ENCODE peak calls at places on chromosomes 11 and 22, in eight cellular contexts. B is lower lobe of right lung; P is testis; E is transverse colon; Z is CD8-positive, alpha-beta T cell; C is upper lobe of right lung; W is CD4-positive, alpha-beta T cell; S is PC-3. X is an unnamed sample.

GRCh38 chr11:67277231-67277961 is 11.1 kb downstream of the GRK2 start:
- DNase-seq in Z (peak; percentile 92), E (peak; percentile 94), C (peak; percentile 95), P (peak; percentile 85), S (no peak), B (peak; percentile 97), W (peak; percentile 92), X (peak; percentile 92)

GRCh38 chr11:33564856-33565453 is 135.7 kb downstream of the C11orf91 start:
- DNase-seq in W (no peak), S (no peak), P (peak; percentile 26), Z (no peak), B (no peak), C (no peak), E (no peak), X (no peak)

GRCh38 chr11:29224739-29225384 is 792.0 kb downstream of the KCNA4 start:
- DNase-seq in C (no peak), S (no peak), B (no peak), E (no peak), P (no peak), Z (no peak), W (no peak), X (no peak)

GRCh38 chr11:69699213-69699612 is 4.6 kb downstream of the FGF19 start:
- DNase-seq in P (peak; percentile 72), B (no peak), C (peak; percentile 32), E (no peak), W (no peak), Z (no peak), S (no peak), X (no peak)

GRCh38 chr11:9285850-9286587 is 20.9 kb upstream of the DENND5A start:
- DNase-seq in W (no peak), B (no peak), Z (no peak), C (no peak), P (no peak), S (no peak), E (no peak), X (no peak)

GRCh38 chr11:2708757-2709281 is 9.0 kb upstream of the KCNQ1OT1 start:
- DNase-seq in W (no peak), S (no peak), E (no peak), B (no peak), P (no peak), Z (no peak), C (no peak), X (no peak)

GRCh38 chr11:12569499-12570040 is 104.7 kb upstream of the TEAD1 start:
- DNase-seq in B (no peak), S (no peak), E (no peak), W (no peak), P (no peak), C (no peak), Z (no peak), X (no peak)

GRCh38 chr22:29700949-29701927 is 18.6 kb upstream of the CABP7 start:
- DNase-seq in P (no peak), E (peak; percentile 24), S (peak; percentile 94), B (no peak), C (no peak), W (peak; percentile 5), Z (no peak), X (no peak)

GRCh38 chr22:25165785-25166184 is 33.9 kb upstream of the CRYBB3 start:
- DNase-seq in E (no peak), W (no peak), Z (no peak), B (no peak), S (no peak), P (no peak), C (no peak), X (no peak)

GRCh38 chr22:23220485-23221350 is 40.4 kb downstream of the BCR start:
- DNase-seq in P (no peak), S (no peak), B (peak; percentile 59), Z (no peak), C (peak; percentile 70), W (no peak), E (peak; percentile 41), X (no peak)

GRCh38 chr22:49011769-49012598 is 815.7 kb downstream of the BRD1 start:
- DNase-seq in B (peak; percentile 9), C (no peak), W (no peak), E (no peak), S (no peak), P (peak; percentile 14), Z (no peak), X (no peak)
- H3K9me3 ChIP-seq in B (no peaks in the 10 kb centered on the region), C (no peaks in the 10 kb centered on the region), W (no peaks in the 10 kb centered on the region), E (no peaks in the 10 kb centered on the region), S (no peaks in the 10 kb centered on the region), P (no peaks in the 10 kb centered on the region), Z (no peaks in the 10 kb centered on the region), X (no peaks in the 10 kb centered on the region)

DNA sequence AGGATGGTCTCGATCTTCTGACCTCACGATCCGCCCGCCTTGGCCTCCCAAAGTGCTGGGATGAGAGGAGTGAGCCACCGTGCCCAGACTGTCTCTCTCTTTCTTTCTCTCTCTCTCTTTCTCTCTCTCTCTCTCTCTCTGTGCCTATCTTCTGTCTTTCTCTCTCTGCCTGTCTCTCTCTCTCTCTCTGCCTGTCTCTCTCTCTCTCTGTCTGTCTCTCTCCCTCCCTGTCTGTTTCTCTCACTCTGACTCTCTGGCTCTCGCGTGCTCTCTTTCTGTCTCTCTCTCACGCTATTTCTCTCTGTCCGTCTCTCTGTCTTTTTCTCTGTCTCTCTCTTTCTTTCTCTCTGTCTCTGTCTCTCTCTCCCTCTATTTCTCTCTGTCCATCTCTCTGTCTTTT is 3911.2 kb upstream of the OR11H1 start:
- DNase-seq in P (no peak), C (no peak), E (no peak), B (no peak), W (no peak), Z (no peak), S (no peak), X (no peak)
- H3K9me3 ChIP-seq in P (no peaks in the 10 kb centered on the region), C (peaks cover 9% of the 10 kb centered on the region), E (peaks cover 60% of the 10 kb centered on the region), B (peaks cover 37% of the 10 kb centered on the region), W (peaks cover 21% of the 10 kb centered on the region), Z (no peaks in the 10 kb centered on the region), S (no peaks in the 10 kb centered on the region), X (peaks cover 6% of the 10 kb centered on the region)

GRCh38 chr22:48278620-48279464 is 1516.4 kb downstream of the TBC1D22A start:
- DNase-seq in C (no peak), E (no peak), P (no peak), B (no peak), W (no peak), Z (no peak), S (no peak), X (no peak)

GRCh38 chr22:48276933-48277867 is 1514.8 kb downstream of the TBC1D22A start:
- DNase-seq in B (no peak), S (no peak), Z (no peak), C (no peak), P (no peak), W (no peak), E (peak; percentile 34), X (no peak)

GRCh38 chr22:48277868-48278581 is 1515.6 kb downstream of the TBC1D22A start:
- DNase-seq in Z (no peak), E (no peak), W (no peak), P (no peak), S (no peak), C (no peak), B (no peak), X (no peak)

GRCh38 chr22:48282804-48283203 is 1520.4 kb downstream of the TBC1D22A start:
- DNase-seq in B (no peak), E (no peak), C (no peak), S (no peak), W (no peak), Z (no peak), P (no peak), X (no peak)

DNA sequence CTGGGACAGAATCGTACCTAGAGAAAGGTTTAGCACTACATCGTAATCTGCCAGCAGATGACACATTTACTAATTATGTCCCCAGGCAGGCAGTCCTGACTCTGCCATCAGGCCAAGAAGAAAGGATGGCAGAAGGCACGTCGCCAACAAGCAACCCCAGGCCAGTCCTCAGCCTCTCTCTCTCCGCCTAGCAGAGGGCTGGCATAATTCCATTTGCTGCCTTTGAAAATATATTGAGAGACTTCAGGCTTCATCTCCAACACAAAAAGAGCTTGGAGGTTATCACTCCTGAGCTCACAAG is 1517.0 kb downstream of the TBC1D22A start:
- DNase-seq in Z (no peak), P (no peak), C (no peak), E (no peak), W (no peak), S (no peak), B (no peak), X (no peak)
- H3K9me3 ChIP-seq in Z (no peaks in the 10 kb centered on the region), P (no peaks in the 10 kb centered on the region), C (no peaks in the 10 kb centered on the region), E (no peaks in the 10 kb centered on the region), W (no peaks in the 10 kb centered on the region), S (no peaks in the 10 kb centered on the region), B (no peaks in the 10 kb centered on the region), X (no peaks in the 10 kb centered on the region)

GRCh38 chr22:47463220-47463619 is 700.8 kb downstream of the TBC1D22A start:
- DNase-seq in C (no peak), B (no peak), Z (no peak), E (no peak), P (no peak), W (no peak), S (no peak), X (no peak)
- H3K9me3 ChIP-seq in C (no peaks in the 10 kb centered on the region), B (peaks cover 9% of the 10 kb centered on the region), Z (no peaks in the 10 kb centered on the region), E (no peaks in the 10 kb centered on the region), P (no peaks in the 10 kb centered on the region), W (no peaks in the 10 kb centered on the region), S (no peaks in the 10 kb centered on the region), X (no peaks in the 10 kb centered on the region)

DNA sequence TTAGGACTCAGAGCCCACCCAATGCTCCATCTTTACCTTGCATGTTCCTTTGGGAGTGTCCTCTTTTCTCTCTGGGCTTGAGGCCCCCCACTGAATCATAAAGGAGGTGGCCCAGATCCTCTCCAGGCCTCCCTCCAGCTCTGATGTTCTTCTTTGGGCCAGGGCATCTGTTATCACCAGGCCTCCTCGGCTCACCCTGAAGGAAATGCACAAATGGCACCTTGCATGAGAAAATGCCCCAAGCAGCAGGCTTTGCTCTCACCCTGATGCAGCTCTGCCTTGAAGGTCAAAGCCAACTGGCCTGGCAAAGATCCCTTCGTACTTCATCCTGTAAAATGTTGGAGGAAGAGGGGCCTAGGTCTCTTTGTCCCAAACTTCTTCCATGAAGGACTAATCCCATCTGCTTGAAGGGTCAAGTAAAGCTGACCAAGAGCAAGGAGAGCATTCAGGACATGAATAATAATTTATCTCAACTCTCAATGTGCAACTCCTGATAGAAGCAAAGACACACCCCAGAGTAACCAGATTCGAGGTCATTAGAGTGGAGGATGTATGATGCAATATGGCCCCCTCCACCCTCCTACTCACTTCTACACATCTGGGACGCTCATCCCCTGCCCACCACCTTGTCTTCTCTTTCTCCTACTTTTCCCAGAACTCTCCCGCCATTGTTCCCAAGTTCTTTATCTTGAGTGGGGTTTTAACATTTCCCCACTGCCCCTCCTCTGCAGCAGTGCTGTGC is 9.5 kb downstream of the APOL6 start:
- DNase-seq in S (no peak), B (no peak), P (no peak), C (no peak), W (no peak), E (no peak), Z (no peak), X (no peak)
- H3K9me3 ChIP-seq in S (no peaks in the 10 kb centered on the region), B (no peaks in the 10 kb centered on the region), P (no peaks in the 10 kb centered on the region), C (no peaks in the 10 kb centered on the region), W (no peaks in the 10 kb centered on the region), E (no peaks in the 10 kb centered on the region), Z (no peaks in the 10 kb centered on the region), X (no peaks in the 10 kb centered on the region)

DNA sequence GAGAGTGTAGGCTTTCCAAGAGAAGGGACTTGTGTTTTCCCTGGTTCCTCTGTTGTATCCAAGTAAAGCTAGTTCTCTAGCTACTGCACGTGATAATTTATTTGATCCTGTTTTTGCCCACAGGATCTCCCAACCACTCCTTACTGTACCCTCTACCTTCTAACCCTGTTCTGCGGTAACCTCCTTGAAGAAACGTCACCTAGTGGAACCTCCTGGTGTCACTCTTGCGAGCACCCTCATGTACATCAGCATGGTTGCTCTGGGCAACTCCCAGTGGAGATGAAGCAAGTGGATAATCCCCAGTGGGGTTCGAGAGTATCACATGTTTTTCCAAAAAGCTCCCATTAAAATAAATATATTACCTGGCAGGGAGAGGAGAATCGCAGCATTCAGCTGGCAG is 108.9 kb upstream of the CLMP start:
- DNase-seq in C (no peak), S (no peak), B (no peak), Z (no peak), P (no peak), W (no peak), E (no peak), X (no peak)
- H3K9me3 ChIP-seq in C (no peaks in the 10 kb centered on the region), S (no peaks in the 10 kb centered on the region), B (no peaks in the 10 kb centered on the region), Z (no peaks in the 10 kb centered on the region), P (no peaks in the 10 kb centered on the region), W (no peaks in the 10 kb centered on the region), E (no peaks in the 10 kb centered on the region), X (no peaks in the 10 kb centered on the region)